ENCODE peak calls at places on chromosomes 2 and 18, in five cellular contexts. H is psoas muscle, P is keratinocyte, N is epithelial cell of esophagus, J is RWPE1. Y is an unnamed sample.

GRCh38 chr18:26304511-26304910 is 78.3 kb downstream of the TAF4B start:
- DNase-seq in H (no peak), P (no peak), N (peak; percentile 21), J (no peak), Y (no peak)

GRCh38 chr18:68439672-68440071 is 275.2 kb downstream of the TMX3 start:
- DNase-seq in H (no peak), P (no peak), N (no peak), J (no peak), Y (no peak)

GRCh38 chr18:50844554-50844953 is 24.7 kb upstream of the MRO start:
- DNase-seq in H (no peak), P (no peak), N (no peak), J (no peak), Y (no peak)

GRCh38 chr18:45464619-45465018 is 150.7 kb upstream of the SLC14A2 start:
- DNase-seq in H (no peak), P (no peak), N (no peak), J (no peak), Y (no peak)

GRCh38 chr2:14681608-14682007 is 49.1 kb downstream of the LRATD1 start:
- DNase-seq in H (no peak), P (no peak), N (no peak), J (no peak), Y (no peak)

GRCh38 chr2:215880970-215881369 is 132.4 kb downstream of the MREG start:
- DNase-seq in H (no peak), P (no peak), N (no peak), J (no peak), Y (no peak)

GRCh38 chr2:118859157-118859770 is 11.8 kb upstream of the EN1 start:
- DNase-seq in H (no peak), P (no peak), N (no peak), J (no peak), Y (no peak)

GRCh38 chr2:119704670-119705120 is 25.7 kb downstream of the TMEM177 start:
- DNase-seq in H (no peak), P (no peak), N (no peak), J (no peak), Y (no peak)

GRCh38 chr18:67425724-67426123 is 90.8 kb downstream of the DSEL start:
- DNase-seq in H (no peak), P (peak; percentile 32), N (peak; percentile 94), J (peak; percentile 72), Y (no peak)

GRCh38 chr2:176832086-176832485 is 380.5 kb upstream of the HNRNPA3 start:
- DNase-seq in H (no peak), P (no peak), N (no peak), J (no peak), Y (no peak)

GRCh38 chr2:176826356-176826755 is 386.2 kb upstream of the HNRNPA3 start:
- DNase-seq in H (no peak), P (no peak), N (no peak), J (no peak), Y (no peak)

GRCh38 chr2:176827269-176827668 is 385.3 kb upstream of the HNRNPA3 start:
- DNase-seq in H (no peak), P (no peak), N (no peak), J (no peak), Y (no peak)

GRCh38 chr2:176830362-176830761 is 382.2 kb upstream of the HNRNPA3 start:
- DNase-seq in H (no peak), P (no peak), N (no peak), J (no peak), Y (no peak)
- TF ChIP-seq CTCF in H (no peak), P (no peak), N (peak; percentile 15), J (no peak), Y (peak; percentile 27)

DNA sequence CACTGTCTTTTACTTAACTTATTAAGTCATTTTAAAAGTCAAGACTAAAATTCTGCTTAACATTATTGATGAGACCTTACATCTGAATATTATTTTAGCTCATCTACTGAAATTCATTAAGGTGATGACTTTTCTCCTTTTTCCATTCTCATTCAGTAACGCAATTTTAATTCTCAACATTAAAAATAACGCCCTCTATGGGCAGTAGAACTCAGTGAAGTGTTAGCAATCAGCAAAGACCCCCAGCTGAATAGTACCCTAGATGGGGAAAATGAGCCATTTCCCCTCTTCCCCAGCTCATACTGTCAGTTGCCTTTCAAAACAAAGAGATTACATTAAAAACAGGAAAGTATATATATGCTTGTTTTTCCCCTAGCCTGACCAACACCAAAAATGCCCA is 203.3 kb downstream of the NR4A2 start:
- DNase-seq in H (no peak), P (no peak), N (no peak), J (no peak), Y (no peak)
- TF ChIP-seq CTCF in H (no peak), P (no peak), N (no peak), J (no peak), Y (peak; percentile 4)

GRCh38 chr2:234996467-234997270 is 44.9 kb downstream of the SH3BP4 start:
- DNase-seq in H (peak; percentile 31), P (no peak), N (no peak), J (no peak), Y (no peak)
- TF ChIP-seq CTCF in H (no peak), P (no peak), N (no peak), J (no peak), Y (no peak)

GRCh38 chr2:1741851-1742250 is 2.5 kb downstream of the PXDN start:
- DNase-seq in H (no peak), P (no peak), N (no peak), J (no peak), Y (no peak)

GRCh38 chr2:1742300-1742679 is 2.0 kb downstream of the PXDN start:
- DNase-seq in H (no peak), P (no peak), N (no peak), J (no peak), Y (no peak)

GRCh38 chr2:1744151-1744445 is 217 bp downstream of the PXDN start:
- DNase-seq in H (no peak), P (no peak), N (peak; percentile 45), J (no peak), Y (no peak)

GRCh38 chr2:1743396-1744150 is 742 bp downstream of the PXDN start:
- DNase-seq in H (no peak), P (no peak), N (peak; percentile 39), J (peak; percentile 31), Y (no peak)

GRCh38 chr2:1742680-1743395 is 1.5 kb downstream of the PXDN start:
- DNase-seq in H (peak; percentile 86), P (peak; percentile 35), N (peak; percentile 94), J (peak; percentile 90), Y (no peak)
- TF ChIP-seq CTCF in H (peak; percentile 32), P (peak; percentile 84), N (peak; percentile 67), J (peak; percentile 75), Y (peak; percentile 36)

Y was measured in D721Med.